ENCODE peak calls at places on chromosomes 1 and 21, in four cellular contexts. One of them, this sample, is unnamed. For H3K4me1, the result is how much of the 10 kb centered on the place peaks cover.

GRCh38 chr1:110440877-110441276 is 10.1 kb upstream of the PROK1 start:
- DNase-seq in kidney: no peak
- DNase-seq in neural progenitor cell: no peak
- DNase-seq in Karpas-422: no peak
- DNase-seq in this sample: no peak

GRCh38 chr1:212478467-212479025 is 45.8 kb downstream of the NENF start:
- DNase-seq in kidney: peak
- DNase-seq in neural progenitor cell: no peak
- DNase-seq in Karpas-422: no peak
- DNase-seq in this sample: no peak

GRCh38 chr1:197913495-197914276 is 3.5 kb upstream of the LHX9 start:
- DNase-seq in kidney: no peak
- DNase-seq in neural progenitor cell: peak
- DNase-seq in Karpas-422: no peak
- DNase-seq in this sample: no peak

GRCh38 chr1:145901312-145902021 is 8.4 kb downstream of the ITGA10 start:
- DNase-seq in kidney: no peak
- DNase-seq in neural progenitor cell: peak
- DNase-seq in Karpas-422: no peak
- DNase-seq in this sample: no peak

GRCh38 chr1:195472298-195472697 is 1135.9 kb downstream of the KCNT2 start:
- DNase-seq in kidney: no peak
- DNase-seq in neural progenitor cell: peak
- DNase-seq in Karpas-422: no peak
- DNase-seq in this sample: peak

GRCh38 chr1:198197285-198197684 is 40.5 kb downstream of the NEK7 start:
- DNase-seq in kidney: no peak
- DNase-seq in neural progenitor cell: no peak
- DNase-seq in Karpas-422: no peak
- DNase-seq in this sample: no peak

GRCh38 chr1:105337427-105337826 is 1587.7 kb downstream of the AMY1C start:
- DNase-seq in kidney: no peak
- DNase-seq in neural progenitor cell: no peak
- DNase-seq in Karpas-422: no peak
- DNase-seq in this sample: no peak

GRCh38 chr21:27804515-27804914 is 837.6 kb upstream of the ADAMTS5 start:
- DNase-seq in kidney: no peak
- DNase-seq in neural progenitor cell: peak
- DNase-seq in Karpas-422: no peak
- DNase-seq in this sample: no peak

GRCh38 chr1:85315789-85316188 is 39.4 kb upstream of the BCL10 start:
- DNase-seq in kidney: no peak
- DNase-seq in neural progenitor cell: no peak
- DNase-seq in Karpas-422: no peak
- DNase-seq in this sample: no peak

GRCh38 chr1:168974117-168974516 is 132.4 kb upstream of the ATP1B1 start:
- DNase-seq in kidney: no peak
- DNase-seq in neural progenitor cell: no peak
- DNase-seq in Karpas-422: no peak
- DNase-seq in this sample: no peak

GRCh38 chr1:247747616-247748015 is 325 bp downstream of the OR14A2 start:
- DNase-seq in kidney: no peak
- DNase-seq in neural progenitor cell: no peak
- DNase-seq in Karpas-422: no peak
- DNase-seq in this sample: no peak

GRCh38 chr1:85061711-85062424 is 13.6 kb upstream of the MCOLN3 start:
- DNase-seq in kidney: peak
- DNase-seq in neural progenitor cell: peak
- DNase-seq in Karpas-422: peak
- DNase-seq in this sample: peak

DNA sequence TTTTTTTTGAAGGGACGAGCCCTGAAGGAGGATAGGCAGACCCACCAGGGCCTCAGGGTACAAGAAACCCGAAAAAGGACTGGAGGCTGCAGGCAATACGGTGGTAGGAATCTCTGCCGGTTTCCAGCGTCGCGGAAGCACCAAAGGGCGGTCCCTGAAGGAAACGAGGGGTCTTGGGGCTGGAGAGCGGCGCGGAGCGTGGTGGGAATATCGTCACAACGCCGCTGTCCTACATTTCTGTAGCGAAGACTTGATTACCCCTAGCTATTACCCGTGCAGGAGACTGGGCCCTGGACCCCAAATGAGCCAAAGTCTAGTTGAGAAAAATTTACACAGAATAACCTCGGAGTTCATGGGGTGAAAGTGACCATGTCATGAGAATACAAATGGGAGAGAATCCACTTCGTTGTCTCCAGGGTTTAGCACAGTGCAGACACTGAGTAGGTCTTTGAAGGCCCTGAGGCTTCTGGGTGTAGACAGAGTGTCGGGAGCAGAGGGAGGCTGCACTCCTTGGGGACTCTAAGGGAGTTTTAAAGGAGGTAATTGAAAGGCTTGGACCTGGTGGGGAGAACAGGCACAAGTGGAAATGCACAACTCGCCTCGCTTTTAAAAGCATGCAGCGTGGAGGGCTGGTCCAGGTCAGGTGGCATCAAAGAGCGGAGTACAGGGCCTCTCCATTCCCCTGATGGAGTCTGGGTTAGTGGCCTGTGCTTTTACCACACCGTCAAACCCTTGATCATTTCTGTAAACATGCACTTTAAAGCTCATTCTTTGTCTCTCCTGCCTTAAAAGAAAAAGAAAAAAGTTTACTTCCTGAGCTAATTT is 1.5 kb downstream of the ATP1A1 start:
- DNase-seq in kidney: no peak
- DNase-seq in neural progenitor cell: peak
- DNase-seq in Karpas-422: peak
- DNase-seq in this sample: no peak
- H3K4me1 ChIP-seq in kidney: under half
- H3K4me1 ChIP-seq in neural progenitor cell: under half
- H3K4me1 ChIP-seq in Karpas-422: half or more
- H3K4me1 ChIP-seq in this sample: under half

GRCh38 chr1:176364231-176364905 is 98.6 kb upstream of the PAPPA2 start:
- DNase-seq in kidney: no peak
- DNase-seq in neural progenitor cell: peak
- DNase-seq in Karpas-422: no peak
- DNase-seq in this sample: no peak
- H3K4me1 ChIP-seq in kidney: under half
- H3K4me1 ChIP-seq in neural progenitor cell: under half
- H3K4me1 ChIP-seq in Karpas-422: under half
- H3K4me1 ChIP-seq in this sample: under half

GRCh38 chr1:2556277-2557145 is at the start of gene TNFRSF14:
- DNase-seq in kidney: peak
- DNase-seq in neural progenitor cell: peak
- DNase-seq in Karpas-422: peak
- DNase-seq in this sample: no peak
- H3K4me1 ChIP-seq in kidney: under half
- H3K4me1 ChIP-seq in neural progenitor cell: under half
- H3K4me1 ChIP-seq in Karpas-422: under half
- H3K4me1 ChIP-seq in this sample: under half

GRCh38 chr1:233135833-233136232 is 159.7 kb downstream of the PCNX2 start:
- DNase-seq in kidney: no peak
- DNase-seq in neural progenitor cell: no peak
- DNase-seq in Karpas-422: no peak
- DNase-seq in this sample: no peak
- H3K4me1 ChIP-seq in kidney: under half
- H3K4me1 ChIP-seq in neural progenitor cell: under half
- H3K4me1 ChIP-seq in Karpas-422: under half
- H3K4me1 ChIP-seq in this sample: under half

GRCh38 chr1:39412892-39413291 is 78.5 kb upstream of the BMP8A start:
- DNase-seq in kidney: no peak
- DNase-seq in neural progenitor cell: no peak
- DNase-seq in Karpas-422: no peak
- DNase-seq in this sample: no peak

GRCh38 chr1:39410915-39411436 is 80.5 kb upstream of the BMP8A start:
- DNase-seq in kidney: peak
- DNase-seq in neural progenitor cell: peak
- DNase-seq in Karpas-422: peak
- DNase-seq in this sample: peak

GRCh38 chr1:39412079-39412478 is 79.4 kb upstream of the BMP8A start:
- DNase-seq in kidney: no peak
- DNase-seq in neural progenitor cell: no peak
- DNase-seq in Karpas-422: no peak
- DNase-seq in this sample: no peak

GRCh38 chr1:39409055-39409816 is 82.2 kb upstream of the BMP8A start:
- DNase-seq in kidney: peak
- DNase-seq in neural progenitor cell: peak
- DNase-seq in Karpas-422: no peak
- DNase-seq in this sample: peak

GRCh38 chr1:39411526-39411925 is 79.9 kb upstream of the BMP8A start:
- DNase-seq in kidney: no peak
- DNase-seq in neural progenitor cell: no peak
- DNase-seq in Karpas-422: no peak
- DNase-seq in this sample: no peak
- H3K4me1 ChIP-seq in kidney: half or more
- H3K4me1 ChIP-seq in neural progenitor cell: half or more
- H3K4me1 ChIP-seq in Karpas-422: under half
- H3K4me1 ChIP-seq in this sample: under half

GRCh38 chr1:38137164-38137563 is 90.6 kb upstream of the POU3F1 start:
- DNase-seq in kidney: no peak
- DNase-seq in neural progenitor cell: no peak
- DNase-seq in Karpas-422: no peak
- DNase-seq in this sample: no peak
- H3K4me1 ChIP-seq in kidney: under half
- H3K4me1 ChIP-seq in neural progenitor cell: under half
- H3K4me1 ChIP-seq in Karpas-422: under half
- H3K4me1 ChIP-seq in this sample: under half

GRCh38 chr1:234544094-234544579 is 65.2 kb upstream of the TARBP1 start:
- DNase-seq in kidney: no peak
- DNase-seq in neural progenitor cell: no peak
- DNase-seq in Karpas-422: no peak
- DNase-seq in this sample: peak

GRCh38 chr1:234546387-234546704 is 63.6 kb downstream of the IRF2BP2 start:
- DNase-seq in kidney: no peak
- DNase-seq in neural progenitor cell: no peak
- DNase-seq in Karpas-422: no peak
- DNase-seq in this sample: no peak

GRCh38 chr1:234543442-234544093 is 64.6 kb upstream of the TARBP1 start:
- DNase-seq in kidney: no peak
- DNase-seq in neural progenitor cell: no peak
- DNase-seq in Karpas-422: no peak
- DNase-seq in this sample: no peak

GRCh38 chr1:234546890-234547788 is 62.8 kb downstream of the IRF2BP2 start:
- DNase-seq in kidney: no peak
- DNase-seq in neural progenitor cell: no peak
- DNase-seq in Karpas-422: no peak
- DNase-seq in this sample: no peak

DNA sequence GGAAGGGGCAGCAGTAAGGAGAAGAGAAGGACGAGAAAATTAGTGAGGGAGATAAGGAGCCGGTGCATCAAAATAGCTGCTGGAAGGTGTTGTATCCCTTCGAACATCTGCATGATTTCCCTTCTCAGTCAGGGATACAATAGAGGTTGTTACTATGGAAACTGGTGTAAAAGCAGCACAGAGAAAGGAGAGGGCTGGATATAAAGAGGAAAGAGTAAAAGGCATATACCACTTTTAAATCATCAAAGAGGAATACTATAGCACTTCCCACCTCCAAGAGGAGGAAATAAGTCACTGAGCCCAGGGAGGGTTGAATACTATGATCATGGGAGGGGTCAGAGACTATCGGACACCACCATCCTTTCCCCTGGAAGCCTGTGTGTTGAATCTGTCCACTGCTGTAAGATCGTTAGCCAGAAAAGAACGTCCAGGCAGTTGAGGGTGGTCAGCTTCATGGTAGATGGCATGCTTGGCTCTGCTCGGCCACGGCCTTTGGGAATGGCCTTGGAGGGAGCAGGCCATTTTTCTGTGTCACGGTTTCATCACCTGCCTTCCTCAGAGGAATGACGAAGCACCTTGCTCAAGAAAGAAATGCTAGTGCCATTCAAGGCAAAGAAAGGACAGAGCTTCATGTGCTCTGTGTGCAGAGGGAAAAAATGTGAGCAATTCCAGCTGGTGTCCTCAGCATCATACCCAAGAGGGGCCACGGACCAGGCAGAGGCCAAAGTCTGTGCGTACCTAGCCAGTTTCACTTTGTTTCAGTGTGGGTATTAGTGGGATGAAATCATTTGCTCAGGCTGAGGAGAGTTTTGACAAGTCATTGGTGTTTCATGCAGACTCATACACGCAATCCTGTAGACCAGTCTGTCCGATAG is 64.2 kb downstream of the IRF2BP2 start:
- DNase-seq in kidney: no peak
- DNase-seq in neural progenitor cell: peak
- DNase-seq in Karpas-422: no peak
- DNase-seq in this sample: no peak
- H3K4me1 ChIP-seq in kidney: under half
- H3K4me1 ChIP-seq in neural progenitor cell: under half
- H3K4me1 ChIP-seq in Karpas-422: under half
- H3K4me1 ChIP-seq in this sample: under half

DNA sequence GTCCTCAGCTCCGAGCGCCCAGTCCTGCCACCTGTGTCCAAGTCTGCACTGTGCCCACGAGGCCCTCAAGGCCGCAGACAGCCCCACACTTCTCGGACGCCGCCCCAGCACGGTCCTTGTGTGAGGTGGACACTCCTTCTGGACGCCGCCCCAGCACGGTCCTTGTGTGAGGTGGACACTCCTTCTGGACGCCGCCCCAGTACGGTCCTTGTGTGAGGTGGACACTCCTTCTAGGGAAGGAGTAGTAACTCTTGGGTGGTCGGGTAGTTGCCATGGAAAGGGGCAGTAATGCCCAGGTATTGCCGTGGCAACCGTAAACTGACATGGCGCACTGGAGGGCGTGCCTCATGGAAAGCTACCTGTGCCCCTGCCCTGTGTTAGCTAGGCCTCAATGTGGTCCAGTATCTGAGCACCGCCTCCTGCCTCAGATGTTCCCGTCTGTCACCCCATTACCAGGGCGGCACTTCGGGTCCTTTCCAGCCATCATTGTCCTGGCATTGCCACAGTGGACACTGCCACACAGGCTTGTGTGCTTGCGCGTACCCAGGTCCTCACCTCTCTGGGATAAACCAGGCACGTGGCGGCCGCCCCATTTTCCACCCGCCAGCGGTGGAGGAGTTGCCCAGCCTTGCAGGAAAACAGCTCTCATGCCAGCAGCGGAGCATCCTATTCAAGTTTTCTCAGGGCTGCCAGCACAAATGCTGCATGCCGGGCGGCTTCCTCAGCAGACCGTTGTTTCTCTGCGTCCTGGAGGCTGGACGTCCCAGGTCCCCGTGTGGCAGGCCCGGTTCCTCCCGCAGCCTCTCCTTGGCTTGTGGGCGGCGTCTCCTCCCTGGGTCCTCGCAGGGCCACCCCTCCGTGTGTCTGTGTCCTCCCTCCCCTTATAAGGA is 40.7 kb upstream of the POFUT2 start:
- DNase-seq in kidney: peak
- DNase-seq in neural progenitor cell: no peak
- DNase-seq in Karpas-422: no peak
- DNase-seq in this sample: no peak
- H3K4me1 ChIP-seq in kidney: under half
- H3K4me1 ChIP-seq in neural progenitor cell: under half
- H3K4me1 ChIP-seq in Karpas-422: under half
- H3K4me1 ChIP-seq in this sample: under half